ENCODE peak calls at places on chromosomes 11 and 22, in nine cellular contexts. D, J, S, R, Q, N, O, B and X are unnamed samples. For H3K27me3, the result is how much of the 10 kb centered on the place peaks cover.

GRCh38 chr22:44583076-44583760 is 85.2 kb upstream of the RTL6 start:
- DNase-seq in D (no peak), J (peak), S (no peak), R (no peak), Q (no peak), N (no peak), O (no peak), B (peak), X (peak)

GRCh38 chr11:102287963-102288744 is 29.1 kb upstream of the BIRC3 start:
- DNase-seq in D (no peak), J (peak), S (peak), R (no peak), Q (no peak), N (peak), O (peak), B (peak), X (peak)

GRCh38 chr11:14258177-14258935 is 100.6 kb downstream of the RRAS2 start:
- DNase-seq in D (no peak), J (no peak), S (peak), R (no peak), Q (peak), N (peak), O (no peak), B (peak), X (no peak)

GRCh38 chr11:28257761-28258160 is 149.6 kb downstream of the METTL15 start:
- DNase-seq in D (no peak), J (no peak), S (no peak), R (no peak), Q (no peak), N (no peak), O (no peak), B (peak), X (no peak)

GRCh38 chr11:69123593-69124545 is 31.9 kb upstream of the SMIM38 start:
- DNase-seq in D (no peak), J (peak), S (no peak), R (no peak), Q (no peak), N (no peak), O (peak), B (no peak), X (no peak)

GRCh38 chr11:60857378-60858232 is 1.9 kb upstream of the PTGDR2 start:
- DNase-seq in D (no peak), J (no peak), S (no peak), R (no peak), Q (no peak), N (no peak), O (no peak), B (peak), X (no peak)

GRCh38 chr11:125371451-125371935 is 124.6 kb downstream of the FEZ1 start:
- DNase-seq in D (no peak), J (no peak), S (peak), R (no peak), Q (no peak), N (no peak), O (no peak), B (no peak), X (no peak)

GRCh38 chr11:118666331-118666730 is 13.1 kb downstream of the TREH start:
- DNase-seq in D (no peak), J (no peak), S (no peak), R (no peak), Q (no peak), N (no peak), O (peak), B (no peak), X (no peak)

GRCh38 chr11:40187092-40187403 is 1272.4 kb downstream of the LRRC4C start:
- DNase-seq in D (no peak), J (no peak), S (no peak), R (no peak), Q (no peak), N (no peak), O (no peak), B (no peak), X (no peak)

GRCh38 chr11:67062526-67063373 is 6.1 kb downstream of the RHOD start:
- DNase-seq in D (no peak), J (no peak), S (no peak), R (no peak), Q (no peak), N (no peak), O (no peak), B (no peak), X (no peak)

GRCh38 chr11:79403839-79404238 is 37.0 kb downstream of the TENM4 start:
- DNase-seq in D (no peak), J (no peak), S (no peak), R (no peak), Q (no peak), N (no peak), O (no peak), B (no peak), X (no peak)

GRCh38 chr11:128215238-128215882 is 372.0 kb downstream of the ETS1 start:
- DNase-seq in D (no peak), J (no peak), S (no peak), R (no peak), Q (no peak), N (no peak), O (no peak), B (no peak), X (no peak)

GRCh38 chr11:133163463-133164419 is 368.6 kb downstream of the OPCML start:
- DNase-seq in D (no peak), J (peak), S (peak), R (no peak), Q (peak), N (no peak), O (peak), B (peak), X (no peak)

GRCh38 chr22:32574397-32574796 is 99.8 kb downstream of the FBXO7 start:
- DNase-seq in D (no peak), J (no peak), S (no peak), R (no peak), Q (no peak), N (no peak), O (peak), B (no peak), X (no peak)

GRCh38 chr22:29093501-29093921 is 20.7 kb downstream of the KREMEN1 start:
- DNase-seq in D (no peak), J (no peak), S (no peak), R (no peak), Q (no peak), N (no peak), O (no peak), B (peak), X (peak)

GRCh38 chr11:104524276-104524675 is 360.3 kb upstream of the PDGFD start:
- DNase-seq in D (no peak), J (no peak), S (no peak), R (no peak), Q (no peak), N (no peak), O (no peak), B (no peak), X (no peak)

GRCh38 chr11:13378316-13378715 is 84.7 kb downstream of the BTBD10 start:
- DNase-seq in D (no peak), J (no peak), S (no peak), R (no peak), Q (no peak), N (no peak), O (no peak), B (no peak), X (no peak)

GRCh38 chr22:16819249-16819648 is 6.0 kb downstream of the XKR3 start:
- DNase-seq in D (no peak), J (no peak), S (no peak), R (no peak), Q (no peak), N (no peak), O (no peak), B (no peak), X (no peak)

GRCh38 chr11:124656759-124657627 is 16.5 kb downstream of the SIAE start:
- DNase-seq in D (no peak), J (no peak), S (peak), R (no peak), Q (no peak), N (no peak), O (no peak), B (peak), X (no peak)

GRCh38 chr11:14275081-14275480 is 83.9 kb downstream of the RRAS2 start:
- DNase-seq in D (no peak), J (no peak), S (no peak), R (no peak), Q (no peak), N (no peak), O (no peak), B (peak), X (no peak)

GRCh38 chr11:80944758-80945157 is 1503.9 kb upstream of the TENM4 start:
- DNase-seq in D (no peak), J (no peak), S (no peak), R (no peak), Q (no peak), N (no peak), O (no peak), B (no peak), X (no peak)

GRCh38 chr11:12848413-12848812 is 160.7 kb upstream of the RASSF10 start:
- DNase-seq in D (no peak), J (no peak), S (no peak), R (no peak), Q (no peak), N (no peak), O (no peak), B (no peak), X (no peak)

GRCh38 chr22:26737262-26737661 is 79.9 kb downstream of the MIAT start:
- DNase-seq in D (no peak), J (no peak), S (no peak), R (no peak), Q (no peak), N (no peak), O (no peak), B (no peak), X (no peak)

GRCh38 chr11:36345535-36346141 is 49.5 kb downstream of the PRR5L start:
- DNase-seq in D (no peak), J (no peak), S (no peak), R (no peak), Q (no peak), N (peak), O (no peak), B (no peak), X (no peak)

GRCh38 chr11:1502971-1503707 is 16.6 kb upstream of the MOB2 start:
- DNase-seq in D (no peak), J (peak), S (no peak), R (no peak), Q (no peak), N (no peak), O (no peak), B (no peak), X (no peak)

GRCh38 chr11:8927233-8927632 is 5.5 kb downstream of the C11orf16 start:
- DNase-seq in D (no peak), J (no peak), S (no peak), R (no peak), Q (no peak), N (no peak), O (no peak), B (no peak), X (no peak)
- H3K27me3 ChIP-seq in D (under half), J (under half), S (under half), R (under half), Q (under half), N (under half), O (under half), B (under half), X (under half)

DNA sequence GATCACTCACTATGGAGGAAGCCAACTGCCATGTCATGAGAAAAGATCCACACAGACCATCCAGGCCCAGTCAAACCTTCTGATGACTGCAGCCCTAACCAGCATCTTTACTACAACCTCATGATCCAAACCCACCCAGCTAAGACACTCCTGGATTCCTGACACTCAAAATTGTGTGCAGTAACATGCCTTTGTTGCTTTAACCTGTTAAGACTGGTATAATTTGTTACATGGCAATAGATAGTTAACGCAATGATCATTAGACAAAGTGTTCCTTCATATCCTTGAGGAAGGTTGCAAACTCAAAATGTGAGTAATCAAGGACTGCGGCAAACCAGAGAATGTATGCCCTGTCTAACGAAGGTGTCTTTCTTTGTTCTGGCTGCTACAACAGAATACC is 47.1 kb upstream of the CSNK2A3 start:
- DNase-seq in D (no peak), J (no peak), S (no peak), R (no peak), Q (no peak), N (no peak), O (no peak), B (no peak), X (no peak)
- H3K27me3 ChIP-seq in D (under half), J (under half), S (under half), R (under half), Q (under half), N (under half), O (under half), B (under half), X (under half)

GRCh38 chr11:44728491-44728910 is 1.7 kb downstream of the TSPAN18 start:
- DNase-seq in D (no peak), J (no peak), S (peak), R (no peak), Q (no peak), N (no peak), O (no peak), B (no peak), X (no peak)
- H3K27me3 ChIP-seq in D (under half), J (under half), S (under half), R (under half), Q (half or more), N (half or more), O (under half), B (half or more), X (under half)

GRCh38 chr11:62713343-62713742 is 5.9 kb downstream of the GNG3 start:
- DNase-seq in D (peak), J (peak), S (no peak), R (no peak), Q (no peak), N (peak), O (no peak), B (no peak), X (no peak)

GRCh38 chr11:62710001-62710345 is 2.5 kb downstream of the GNG3 start:
- DNase-seq in D (no peak), J (no peak), S (no peak), R (no peak), Q (no peak), N (no peak), O (no peak), B (no peak), X (no peak)

GRCh38 chr11:62715150-62716130 is 8.0 kb downstream of the GNG3 start:
- DNase-seq in D (no peak), J (no peak), S (no peak), R (no peak), Q (no peak), N (no peak), O (no peak), B (no peak), X (no peak)

GRCh38 chr11:62712413-62712812 is 4.9 kb downstream of the GNG3 start:
- DNase-seq in D (peak), J (no peak), S (no peak), R (no peak), Q (no peak), N (no peak), O (no peak), B (peak), X (no peak)

GRCh38 chr11:62712861-62713260 is 5.4 kb downstream of the GNG3 start:
- DNase-seq in D (no peak), J (no peak), S (no peak), R (no peak), Q (no peak), N (no peak), O (peak), B (no peak), X (no peak)
- H3K27me3 ChIP-seq in D (under half), J (under half), S (under half), R (under half), Q (under half), N (under half), O (under half), B (under half), X (under half)

GRCh38 chr11:116376054-116376453 is 396.7 kb downstream of the BUD13 start:
- DNase-seq in D (no peak), J (no peak), S (no peak), R (no peak), Q (no peak), N (no peak), O (no peak), B (no peak), X (no peak)

GRCh38 chr11:116384407-116384806 is 388.4 kb downstream of the BUD13 start:
- DNase-seq in D (no peak), J (no peak), S (no peak), R (no peak), Q (no peak), N (no peak), O (no peak), B (no peak), X (no peak)

GRCh38 chr11:116376547-116376946 is 396.2 kb downstream of the BUD13 start:
- DNase-seq in D (no peak), J (no peak), S (no peak), R (no peak), Q (no peak), N (no peak), O (no peak), B (no peak), X (no peak)

GRCh38 chr11:116375221-116375620 is 397.6 kb downstream of the BUD13 start:
- DNase-seq in D (no peak), J (no peak), S (no peak), R (no peak), Q (no peak), N (no peak), O (no peak), B (no peak), X (no peak)

GRCh38 chr11:116379185-116379828 is 393.5 kb downstream of the BUD13 start:
- DNase-seq in D (no peak), J (peak), S (peak), R (no peak), Q (no peak), N (peak), O (no peak), B (peak), X (no peak)
- H3K27me3 ChIP-seq in D (under half), J (under half), S (under half), R (under half), Q (under half), N (under half), O (under half), B (under half), X (under half)

DNA sequence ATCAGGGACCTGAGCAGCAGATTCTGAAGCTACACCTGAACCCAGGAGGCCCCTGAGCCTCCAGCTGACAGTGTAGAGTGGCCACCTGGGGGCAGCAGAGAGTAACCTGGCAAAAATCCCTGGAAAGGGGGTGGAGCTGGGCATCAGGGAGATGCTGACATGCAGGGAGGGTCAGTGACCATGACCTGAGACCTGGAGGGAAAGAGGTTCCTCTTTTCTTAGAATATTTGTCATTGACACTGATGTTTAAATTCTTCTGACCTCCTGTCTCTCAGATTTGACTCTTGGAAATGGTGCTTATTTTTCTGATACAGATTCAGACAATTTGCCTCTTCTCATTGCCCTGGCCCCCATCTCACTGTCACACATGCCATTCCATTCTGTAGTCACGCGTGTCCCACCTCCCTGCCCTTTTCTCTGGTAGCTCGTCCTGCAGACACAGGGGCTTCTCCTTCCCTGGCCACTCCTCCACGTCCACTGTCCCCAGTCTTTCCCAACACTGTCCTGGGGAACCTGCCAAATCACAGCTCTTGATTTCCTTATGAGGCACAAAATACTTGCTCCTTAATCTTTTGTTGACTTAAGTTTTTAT is 117.2 kb upstream of the IGLL5 start:
- DNase-seq in D (no peak), J (peak), S (peak), R (no peak), Q (no peak), N (peak), O (peak), B (no peak), X (no peak)
- H3K27me3 ChIP-seq in D (under half), J (under half), S (half or more), R (under half), Q (under half), N (under half), O (under half), B (under half), X (under half)

GRCh38 chr22:38269466-38269865 is 3.3 kb downstream of the TMEM184B start:
- DNase-seq in D (no peak), J (no peak), S (no peak), R (no peak), Q (no peak), N (no peak), O (no peak), B (no peak), X (no peak)
- H3K27me3 ChIP-seq in D (under half), J (under half), S (under half), R (under half), Q (under half), N (under half), O (under half), B (under half), X (under half)

GRCh38 chr11:123194308-123195181 is 503 bp downstream of the CLMP start:
- DNase-seq in D (no peak), J (no peak), S (peak), R (no peak), Q (no peak), N (no peak), O (no peak), B (peak), X (peak)
- H3K27me3 ChIP-seq in D (under half), J (under half), S (half or more), R (under half), Q (under half), N (half or more), O (under half), B (under half), X (under half)

GRCh38 chr11:119800619-119801018 is 71.6 kb upstream of the NECTIN1 start:
- DNase-seq in D (no peak), J (no peak), S (no peak), R (no peak), Q (no peak), N (no peak), O (no peak), B (no peak), X (no peak)
- H3K27me3 ChIP-seq in D (under half), J (under half), S (under half), R (under half), Q (under half), N (under half), O (under half), B (under half), X (under half)

GRCh38 chr11:47591764-47592163 is 2.4 kb downstream of the C1QTNF4 start:
- DNase-seq in D (no peak), J (no peak), S (peak), R (no peak), Q (no peak), N (no peak), O (peak), B (no peak), X (no peak)
- H3K27me3 ChIP-seq in D (under half), J (under half), S (under half), R (under half), Q (half or more), N (half or more), O (under half), B (half or more), X (under half)